ENCODE peak calls at places on chromosome 16, in nine cellular contexts. Q is ovary, N is left ventricle myocardium inferior, W is psoas muscle, B is neural progenitor cell, P is tibial nerve, G is fibroblast of lung, J is thoracic aorta, E is PC-9. H is an unnamed sample. For H3K36me3 and H3K9me3, the result is how much of the 10 kb centered on the place peaks cover.

GRCh38 chr16:85443116-85443515 is 170.0 kb upstream of the GSE1 start:
- DNase-seq in E (no peak), Q (no peak), J (no peak), G (no peak), B (no peak), N (no peak), P (no peak), W (no peak), H (no peak)

GRCh38 chr16:30032083-30032819 is 1.2 kb upstream of the TLCD3B start:
- DNase-seq in B (peak), G (peak), P (peak), Q (peak), J (no peak), W (no peak), N (no peak), E (peak), H (peak)

GRCh38 chr16:50497592-50497991 is 50.6 kb upstream of the NKD1 start:
- DNase-seq in W (no peak), N (no peak), E (no peak), G (peak), Q (no peak), B (no peak), J (peak), P (no peak), H (peak)

GRCh38 chr16:54546481-54546880 is 259.9 kb upstream of the IRX3 start:
- DNase-seq in N (no peak), E (no peak), G (no peak), Q (no peak), W (no peak), P (no peak), J (no peak), B (peak), H (no peak)

GRCh38 chr16:56457927-56458470 is 6.6 kb downstream of the OGFOD1 start:
- DNase-seq in N (no peak), W (no peak), Q (no peak), J (no peak), G (no peak), E (no peak), B (no peak), P (no peak), H (no peak)

GRCh38 chr16:74500907-74501306 is 79.6 kb upstream of the CLEC18B start:
- DNase-seq in E (no peak), G (no peak), J (no peak), N (no peak), W (no peak), Q (no peak), P (no peak), B (no peak), H (no peak)

GRCh38 chr16:81779540-81780320 is 639 bp downstream of the PLCG2 start:
- DNase-seq in G (peak), P (no peak), N (peak), J (no peak), E (peak), Q (no peak), W (peak), B (peak), H (no peak)

GRCh38 chr16:89918453-89919347 is at the start of gene MC1R:
- DNase-seq in J (no peak), G (peak), N (no peak), P (no peak), B (peak), Q (no peak), W (no peak), E (no peak), H (peak)

GRCh38 chr16:77212736-77213541 is 13.7 kb downstream of the SYCE1L start:
- DNase-seq in W (peak), P (no peak), E (peak), N (peak), B (peak), Q (peak), J (no peak), G (peak), H (peak)

GRCh38 chr16:68091604-68092261 is 6.6 kb downstream of the NFATC3 start:
- DNase-seq in G (peak), B (no peak), P (no peak), N (no peak), W (no peak), E (peak), Q (no peak), J (no peak), H (peak)

GRCh38 chr16:53937068-53937614 is 233.2 kb downstream of the FTO start:
- DNase-seq in W (no peak), E (no peak), P (no peak), B (peak), N (no peak), Q (no peak), G (no peak), J (no peak), H (no peak)

GRCh38 chr16:24728891-24729242 is 584 bp upstream of the TNRC6A start:
- DNase-seq in Q (no peak), W (no peak), G (no peak), E (no peak), J (no peak), P (no peak), N (no peak), B (no peak), H (no peak)

GRCh38 chr16:71311553-71312158 is 22.5 kb upstream of the CMTR2 start:
- DNase-seq in B (peak), P (no peak), W (no peak), N (no peak), G (peak), J (no peak), E (no peak), Q (peak), H (peak)

GRCh38 chr16:22623351-22623781 is 112.7 kb downstream of the NPIPB5 start:
- DNase-seq in B (no peak), P (no peak), G (peak), Q (no peak), J (no peak), W (no peak), N (no peak), E (peak), H (peak)

GRCh38 chr16:2515180-2515803 is 1.5 kb downstream of the ATP6V0C start:
- DNase-seq in E (no peak), P (no peak), N (no peak), G (no peak), Q (peak), W (peak), B (no peak), J (no peak), H (no peak)

GRCh38 chr16:20099375-20099774 is 25.7 kb upstream of the GPR139 start:
- DNase-seq in J (no peak), Q (no peak), W (no peak), G (no peak), P (no peak), N (no peak), E (no peak), B (no peak), H (no peak)

GRCh38 chr16:29738514-29738913 is 7.3 kb downstream of the C16orf54 start:
- DNase-seq in G (no peak), B (no peak), J (no peak), E (peak), W (no peak), N (no peak), Q (no peak), P (no peak), H (no peak)

GRCh38 chr16:30567160-30567990 is 4.1 kb downstream of the ZNF688 start:
- DNase-seq in B (no peak), G (no peak), Q (no peak), N (no peak), J (no peak), W (no peak), E (no peak), P (no peak), H (no peak)

GRCh38 chr16:67886387-67886786 is 1.7 kb downstream of the NRN1L start:
- DNase-seq in W (no peak), E (no peak), Q (no peak), J (no peak), N (no peak), P (no peak), B (no peak), G (no peak), H (no peak)

GRCh38 chr16:72129976-72130656 is 36.5 kb downstream of the DHX38 start:
- DNase-seq in Q (no peak), G (no peak), N (no peak), B (no peak), J (no peak), P (no peak), W (no peak), E (no peak), H (no peak)

GRCh38 chr16:85661131-85662035 is 27.4 kb downstream of the GINS2 start:
- DNase-seq in B (no peak), N (no peak), G (no peak), Q (no peak), E (no peak), J (no peak), W (no peak), P (no peak), H (no peak)

GRCh38 chr16:51431517-51432241 is 280.6 kb upstream of the SALL1 start:
- DNase-seq in P (no peak), J (no peak), B (peak), G (peak), E (no peak), Q (no peak), N (no peak), W (no peak), H (no peak)

GRCh38 chr16:46853713-46854443 is 22.9 kb upstream of the C16orf87 start:
- DNase-seq in E (peak), P (peak), B (peak), Q (peak), G (peak), J (no peak), N (peak), W (peak), H (peak)

GRCh38 chr16:935684-936083 is 35.1 kb downstream of the LMF1 start:
- DNase-seq in E (no peak), Q (no peak), P (no peak), N (no peak), G (no peak), J (no peak), W (no peak), B (no peak), H (no peak)

GRCh38 chr16:88629835-88630234 is 8.5 kb upstream of the IL17C start:
- DNase-seq in P (no peak), J (no peak), Q (no peak), B (no peak), W (no peak), N (no peak), G (no peak), E (no peak), H (no peak)
- H3K36me3 ChIP-seq in P (under half), J (half or more), Q (under half), B (under half), W (half or more), N (half or more), G (under half), E (under half), H (under half)

GRCh38 chr16:66325977-66326376 is 40.5 kb upstream of the CDH5 start:
- DNase-seq in G (no peak), N (no peak), P (no peak), W (no peak), B (no peak), Q (no peak), J (no peak), E (no peak), H (no peak)

GRCh38 chr16:66328282-66328681 is 38.2 kb upstream of the CDH5 start:
- DNase-seq in P (no peak), N (no peak), B (no peak), J (no peak), G (no peak), E (no peak), Q (no peak), W (no peak), H (no peak)

GRCh38 chr16:66326995-66327513 is 39.4 kb upstream of the CDH5 start:
- DNase-seq in N (no peak), G (no peak), J (no peak), W (no peak), P (no peak), E (no peak), B (no peak), Q (no peak), H (no peak)

GRCh38 chr16:66322174-66322573 is 44.3 kb upstream of the CDH5 start:
- DNase-seq in J (no peak), N (no peak), E (no peak), P (no peak), W (no peak), B (no peak), G (no peak), Q (no peak), H (no peak)

DNA sequence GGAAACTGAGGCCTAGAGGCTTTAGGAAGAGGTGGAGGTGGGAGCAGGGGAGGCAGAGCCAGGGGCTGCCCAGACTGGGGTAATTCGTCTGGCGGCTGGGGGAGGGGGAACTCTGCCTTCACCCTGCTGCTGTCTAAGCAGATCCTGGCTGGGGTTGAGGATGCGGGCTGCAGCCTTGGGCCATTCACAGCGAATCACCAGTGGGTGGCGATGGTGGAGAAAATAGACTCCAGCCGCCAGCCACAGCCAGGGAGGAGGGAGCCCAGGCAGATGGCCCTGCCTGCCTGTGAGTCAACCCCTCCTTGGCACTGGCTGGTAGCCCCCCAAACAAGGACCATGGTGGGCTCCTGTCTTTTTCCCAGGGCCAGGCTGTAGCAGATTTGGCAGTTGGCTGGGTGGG is 41.7 kb upstream of the CDH5 start:
- DNase-seq in E (peak), J (no peak), Q (no peak), G (peak), B (peak), N (no peak), W (no peak), P (no peak), H (peak)
- TF ChIP-seq CTCF in E (peak), J (no peak), Q (no peak), G (peak), B (peak), N (no peak), W (no peak), P (no peak), H (peak)

DNA sequence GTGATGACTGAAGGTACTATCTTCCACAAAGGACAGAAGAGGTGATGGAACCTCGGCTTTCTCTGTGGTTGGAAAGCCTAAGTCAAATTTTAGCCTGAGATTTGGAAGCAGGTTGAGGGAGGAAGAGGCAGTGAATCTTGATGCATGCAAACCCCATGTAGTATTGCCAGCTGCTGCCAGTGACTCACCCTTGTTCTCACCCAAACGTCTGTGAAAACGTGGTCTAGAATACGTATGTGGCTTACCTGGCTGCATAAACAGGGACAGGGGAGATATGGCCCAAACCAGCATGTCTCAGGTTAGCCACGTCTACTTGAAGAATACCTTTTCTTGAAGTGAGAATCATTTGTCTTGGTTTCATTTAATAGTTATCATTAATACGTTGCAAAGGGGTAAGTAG is 438.0 kb upstream of the MAF start:
- DNase-seq in B (no peak), J (no peak), Q (no peak), E (no peak), G (no peak), W (no peak), N (no peak), P (no peak), H (no peak)
- H3K9me3 ChIP-seq in B (under half), J (under half), Q (under half), E (under half), G (under half), W (under half), N (under half), P (under half), H (under half)

DNA sequence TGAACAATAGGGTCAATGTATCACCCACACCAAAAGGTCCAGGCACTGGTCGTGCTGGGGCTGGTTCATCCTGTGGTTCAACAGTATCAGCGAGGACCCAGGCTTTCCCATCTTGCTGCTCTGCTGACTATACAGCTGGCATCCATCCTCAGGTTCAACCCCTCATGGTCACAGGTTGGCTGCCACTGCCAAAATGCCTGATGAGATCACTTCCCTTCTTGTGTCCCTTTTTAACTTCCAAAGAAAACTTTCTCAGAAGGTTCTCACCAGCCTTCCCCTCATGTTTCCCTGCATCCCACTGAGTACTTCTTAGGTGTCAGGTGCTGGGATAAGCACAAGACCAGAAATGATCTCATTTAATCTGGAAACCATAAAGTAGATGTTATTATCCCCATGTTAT is 25.7 kb downstream of the CLEC16A start:
- DNase-seq in P (peak), E (no peak), G (peak), Q (no peak), J (peak), N (no peak), W (no peak), B (no peak), H (no peak)
- H3K36me3 ChIP-seq in P (under half), E (under half), G (under half), Q (under half), J (under half), N (under half), W (under half), B (under half), H (under half)

H was measured in cardiac muscle cell.